ENCODE peak calls at places on chromosome 12, in five cellular contexts. S is RPMI7951, N is HuH-7, J is HAP-1, Y is trophoblast cell. F is an unnamed sample.

GRCh38 chr12:81668475-81668874 is 90.7 kb downstream of the PPFIA2 start:
- DNase-seq in J (no peak), Y (peak; percentile 24), S (peak; percentile 70), N (no peak), F (peak; percentile 79)

GRCh38 chr12:55831407-55831880 is 2.1 kb upstream of the DNAJC14 start:
- DNase-seq in S (no peak), Y (no peak), N (no peak), J (no peak), F (no peak)

GRCh38 chr12:54286042-54286931 is 5.8 kb downstream of the HNRNPA1 start:
- DNase-seq in J (peak; percentile 48), S (no peak), N (no peak), Y (peak; percentile 40), F (no peak)

GRCh38 chr12:1702708-1703107 is 11.8 kb downstream of the ADIPOR2 start:
- DNase-seq in S (no peak), J (no peak), Y (no peak), N (no peak), F (no peak)

GRCh38 chr12:9340422-9341259 is 132.4 kb upstream of the PZP start:
- DNase-seq in J (no peak), Y (peak; percentile 48), N (no peak), S (peak; percentile 85), F (peak; percentile 22)

GRCh38 chr12:106251636-106252035 is 3.8 kb upstream of the CKAP4 start:
- DNase-seq in Y (no peak), J (no peak), S (peak; percentile 39), N (no peak), F (peak; percentile 36)

GRCh38 chr12:22312336-22312735 is 22.2 kb downstream of the ST8SIA1 start:
- DNase-seq in S (peak; percentile 89), J (no peak), N (no peak), Y (peak; percentile 15), F (no peak)

GRCh38 chr12:117041798-117042170 is 57.4 kb downstream of the TESC start:
- DNase-seq in S (no peak), N (no peak), Y (no peak), J (no peak), F (no peak)

GRCh38 chr12:101857043-101857558 is 20.3 kb upstream of the DRAM1 start:
- DNase-seq in Y (peak; percentile 55), N (no peak), S (no peak), J (no peak), F (peak; percentile 75)

GRCh38 chr12:98227162-98227561 is 288.2 kb upstream of the TMPO start:
- DNase-seq in J (peak; percentile 17), Y (peak; percentile 27), S (no peak), N (no peak), F (peak; percentile 58)

GRCh38 chr12:71846322-71846940 is 6.9 kb downstream of the TBC1D15 start:
- DNase-seq in S (peak; percentile 27), Y (peak; percentile 59), N (peak; percentile 23), J (no peak), F (peak; percentile 35)

GRCh38 chr12:46965880-46966279 is 113.5 kb upstream of the PCED1B start:
- DNase-seq in J (no peak), Y (no peak), N (no peak), S (no peak), F (no peak)

GRCh38 chr12:78929075-78929418 is 64.5 kb downstream of the SYT1 start:
- DNase-seq in N (no peak), J (no peak), S (peak; percentile 20), Y (peak; percentile 56), F (peak; percentile 18)

GRCh38 chr12:1797011-1797901 is 23.1 kb upstream of the LRTM2 start:
- DNase-seq in S (no peak), N (no peak), J (no peak), Y (no peak), F (no peak)

GRCh38 chr12:124517260-124518050 is 50.0 kb downstream of the NCOR2 start:
- DNase-seq in Y (no peak), J (no peak), S (peak; percentile 71), N (no peak), F (peak; percentile 97)

GRCh38 chr12:68481181-68481941 is 129.3 kb upstream of the RAP1B start:
- DNase-seq in Y (no peak), J (no peak), N (no peak), S (no peak), F (no peak)

GRCh38 chr12:68240975-68241374 is 12.4 kb downstream of the IL22 start:
- DNase-seq in S (peak; percentile 68), N (no peak), Y (no peak), J (no peak), F (peak; percentile 34)